ENCODE peak calls at places on chromosomes 11 and 22, in four cellular contexts. L, A, J and B are unnamed samples.

GRCh38 chr11:67504023-67504949 is 877 bp downstream of the PITPNM1 start:
- DNase-seq in L (no peak), A (peak; percentile 12), J (peak; percentile 35), B (no peak)

GRCh38 chr11:29751618-29752017 is 265.2 kb downstream of the KCNA4 start:
- DNase-seq in L (no peak), A (no peak), J (no peak), B (no peak)

GRCh38 chr11:102111011-102111786 is 952 bp downstream of the YAP1 start:
- DNase-seq in L (peak; percentile 70), A (peak; percentile 79), J (no peak), B (peak; percentile 34)

GRCh38 chr22:43310311-43310710 is 32.9 kb downstream of the SCUBE1 start:
- DNase-seq in L (no peak), A (no peak), J (no peak), B (no peak)

GRCh38 chr11:68375337-68375736 is 62.9 kb downstream of the LRP5 start:
- DNase-seq in L (no peak), A (no peak), J (no peak), B (no peak)

GRCh38 chr11:2943711-2944118 is 14.5 kb upstream of the PHLDA2 start:
- DNase-seq in L (no peak), A (no peak), J (no peak), B (no peak)

GRCh38 chr11:83493034-83493433 is 206.9 kb upstream of the CCDC90B start:
- DNase-seq in L (no peak), A (no peak), J (no peak), B (no peak)

GRCh38 chr11:99275521-99275920 is 254.8 kb downstream of the CNTN5 start:
- DNase-seq in L (peak; percentile 21), A (peak; percentile 11), J (no peak), B (no peak)

DNA sequence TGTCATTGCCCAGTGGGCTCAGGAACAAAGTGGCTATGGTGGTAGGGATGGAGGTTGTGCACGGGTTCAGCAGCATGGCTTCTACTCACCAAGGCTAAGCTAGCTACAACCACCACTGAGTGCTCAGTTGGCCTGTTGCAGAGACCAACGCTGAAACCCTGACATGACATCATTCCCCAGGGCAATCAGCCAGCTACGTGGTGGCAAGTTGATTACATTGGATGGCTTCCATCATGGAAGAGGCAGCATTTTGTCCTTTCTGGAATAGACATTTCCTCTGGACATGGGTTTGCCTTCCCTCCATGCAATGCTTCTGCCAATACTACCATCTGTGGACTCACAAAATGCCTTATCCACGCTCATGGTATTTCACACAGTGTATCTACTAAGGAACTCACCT is 634.3 kb downstream of the OPCML start:
- DNase-seq in L (no peak), A (no peak), J (no peak), B (no peak)
- H3K9me2 ChIP-seq in L (no peaks in the 10 kb centered on the region), A (no peaks in the 10 kb centered on the region), J (no peaks in the 10 kb centered on the region), B (no peaks in the 10 kb centered on the region)

GRCh38 chr22:49391436-49391835 is 436.2 kb downstream of the BRD1 start:
- DNase-seq in L (no peak), A (no peak), J (no peak), B (no peak)

GRCh38 chr22:49392247-49392646 is 435.4 kb downstream of the BRD1 start:
- DNase-seq in L (no peak), A (no peak), J (no peak), B (no peak)

GRCh38 chr22:49393526-49393925 is 434.1 kb downstream of the BRD1 start:
- DNase-seq in L (no peak), A (no peak), J (no peak), B (no peak)

GRCh38 chr22:49392841-49393510 is 434.7 kb downstream of the BRD1 start:
- DNase-seq in L (no peak), A (no peak), J (no peak), B (no peak)

DNA sequence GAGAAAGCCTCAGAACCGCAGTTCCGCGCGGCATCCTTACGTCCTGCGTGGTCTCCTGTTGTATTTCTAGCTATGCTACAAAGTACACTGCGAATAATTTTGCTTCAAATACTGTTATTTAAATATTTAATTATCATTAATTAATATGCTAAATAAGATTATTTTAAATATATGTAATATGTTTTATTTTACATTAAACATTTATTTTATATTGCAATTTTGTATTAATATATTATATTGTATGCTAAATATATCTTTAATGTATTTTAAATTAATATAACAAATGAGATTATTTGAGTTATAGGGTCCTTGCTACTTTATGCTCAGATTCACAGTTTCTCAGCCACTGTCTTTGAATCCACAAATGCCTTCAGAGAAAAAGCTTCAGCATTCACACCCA is 436.7 kb downstream of the BRD1 start:
- DNase-seq in L (no peak), A (no peak), J (no peak), B (no peak)
- H3K9me2 ChIP-seq in L (no peaks in the 10 kb centered on the region), A (no peaks in the 10 kb centered on the region), J (no peaks in the 10 kb centered on the region), B (no peaks in the 10 kb centered on the region)

DNA sequence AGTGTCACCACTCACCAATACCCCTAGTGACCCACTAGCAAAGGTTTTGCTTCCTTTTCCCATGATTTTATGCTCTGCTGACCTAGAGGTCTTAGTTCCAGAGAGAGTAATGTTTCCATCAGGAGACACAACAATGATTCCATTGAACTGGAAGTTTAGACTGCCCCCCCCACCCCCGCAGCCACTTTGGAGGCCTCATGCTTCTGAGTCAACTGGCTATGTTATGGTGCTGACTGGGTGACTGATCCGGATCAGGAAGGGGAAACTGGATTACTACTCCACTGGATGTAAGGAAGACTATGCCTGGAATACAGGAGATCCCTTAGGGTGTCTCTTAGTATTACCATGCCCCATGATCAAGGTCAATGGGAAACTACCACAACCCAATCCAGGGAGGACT is 633.6 kb downstream of the OPCML start:
- DNase-seq in L (no peak), A (no peak), J (no peak), B (no peak)
- H3K9me2 ChIP-seq in L (no peaks in the 10 kb centered on the region), A (no peaks in the 10 kb centered on the region), J (no peaks in the 10 kb centered on the region), B (no peaks in the 10 kb centered on the region)

DNA sequence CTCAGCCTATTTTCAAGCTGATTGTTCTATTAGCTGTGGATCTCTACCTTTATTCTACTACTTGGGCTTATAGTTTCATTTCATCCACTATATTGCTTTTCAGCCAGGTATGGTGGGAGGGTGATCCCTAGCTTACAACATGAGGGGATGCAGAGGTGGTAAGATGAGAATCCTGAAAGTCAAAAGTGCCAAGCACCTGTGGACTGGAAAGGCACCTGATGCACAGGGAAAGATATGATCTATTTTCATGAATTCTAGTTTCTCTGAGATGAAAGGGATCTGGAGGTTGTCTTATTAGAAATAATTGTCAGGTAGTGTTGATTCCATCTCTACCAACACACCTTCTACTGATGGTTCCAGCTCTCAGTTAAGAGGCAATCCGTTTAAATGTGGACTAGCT is 21.6 kb upstream of the IL18BP start:
- DNase-seq in L (no peak), A (no peak), J (no peak), B (no peak)
- H3K9me2 ChIP-seq in L (no peaks in the 10 kb centered on the region), A (no peaks in the 10 kb centered on the region), J (no peaks in the 10 kb centered on the region), B (no peaks in the 10 kb centered on the region)

GRCh38 chr11:31817054-31817620 is 6.0 kb upstream of the PAX6 start:
- DNase-seq in L (no peak), A (no peak), J (no peak), B (no peak)

GRCh38 chr11:31818874-31819331 is 7.8 kb upstream of the PAX6 start:
- DNase-seq in L (no peak), A (no peak), J (no peak), B (no peak)

GRCh38 chr11:31819533-31820437 is 8.7 kb upstream of the PAX6 start:
- DNase-seq in L (no peak), A (no peak), J (no peak), B (no peak)

GRCh38 chr11:31816467-31817053 is 5.4 kb upstream of the PAX6 start:
- DNase-seq in L (no peak), A (no peak), J (no peak), B (no peak)

DNA sequence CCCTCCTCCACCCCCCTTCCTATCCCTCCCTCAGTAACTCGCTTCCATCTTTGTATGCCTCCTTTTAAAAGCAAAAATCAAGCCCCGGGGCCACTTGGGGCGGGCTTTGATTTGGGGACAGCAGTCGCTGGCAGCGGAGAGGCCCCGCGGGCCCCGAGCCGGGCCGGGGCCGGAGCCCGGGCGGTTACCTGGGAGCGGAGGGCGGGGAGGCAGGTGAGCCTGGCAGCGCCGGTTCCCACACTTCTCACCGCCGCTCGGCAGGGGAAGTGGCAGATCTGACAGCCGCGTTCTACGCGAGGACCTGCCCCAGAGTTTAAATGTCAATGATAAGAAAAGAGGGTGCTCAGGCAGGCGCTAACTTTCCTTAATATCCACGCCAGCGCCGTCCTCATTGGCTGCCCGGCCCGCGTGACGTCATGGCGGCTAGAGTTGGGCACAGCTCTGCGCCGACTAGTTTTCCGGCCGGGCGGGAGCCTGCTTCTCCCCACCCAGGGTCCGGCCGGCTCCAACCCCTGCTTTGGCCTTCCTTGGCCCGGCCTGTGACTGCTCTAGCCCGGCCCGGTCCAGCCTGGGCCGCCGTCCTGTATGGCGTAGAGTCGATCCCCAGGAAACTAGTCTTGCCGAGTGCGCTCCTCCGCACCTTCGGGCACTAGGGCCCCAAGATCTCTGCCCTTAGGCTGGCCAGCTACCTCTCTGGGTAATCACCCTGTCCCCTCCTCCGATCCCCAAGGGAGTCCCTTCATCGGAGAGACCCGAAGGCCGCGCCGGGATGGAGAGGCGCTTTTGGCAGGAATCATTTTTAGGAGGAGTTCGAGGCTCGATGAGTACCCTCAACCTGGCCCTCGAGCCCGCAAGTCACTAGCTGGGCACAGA is 6.7 kb upstream of the PAX6 start:
- DNase-seq in L (no peak), A (no peak), J (no peak), B (no peak)
- H3K9me2 ChIP-seq in L (no peaks in the 10 kb centered on the region), A (no peaks in the 10 kb centered on the region), J (no peaks in the 10 kb centered on the region), B (no peaks in the 10 kb centered on the region)

GRCh38 chr11:122202161-122202950 is 86.3 kb upstream of the BLID start:
- DNase-seq in L (no peak), A (peak; percentile 85), J (no peak), B (no peak)
- H3K9me2 ChIP-seq in L (no peaks in the 10 kb centered on the region), A (no peaks in the 10 kb centered on the region), J (no peaks in the 10 kb centered on the region), B (no peaks in the 10 kb centered on the region)

GRCh38 chr11:76269661-76270322 is 63.5 kb upstream of the WNT11 start:
- DNase-seq in L (no peak), A (no peak), J (no peak), B (no peak)

GRCh38 chr11:76269247-76269646 is 62.9 kb upstream of the WNT11 start:
- DNase-seq in L (no peak), A (no peak), J (no peak), B (no peak)

GRCh38 chr11:76267563-76267962 is 61.3 kb upstream of the WNT11 start:
- DNase-seq in L (no peak), A (no peak), J (no peak), B (no peak)

GRCh38 chr11:76268498-76268897 is 62.2 kb upstream of the WNT11 start:
- DNase-seq in L (no peak), A (no peak), J (no peak), B (no peak)

GRCh38 chr11:76270387-76270786 is 64.1 kb upstream of the WNT11 start:
- DNase-seq in L (no peak), A (no peak), J (no peak), B (no peak)
- H3K9me2 ChIP-seq in L (no peaks in the 10 kb centered on the region), A (no peaks in the 10 kb centered on the region), J (no peaks in the 10 kb centered on the region), B (no peaks in the 10 kb centered on the region)

GRCh38 chr22:47443836-47444745 is 681.6 kb downstream of the TBC1D22A start:
- DNase-seq in L (no peak), A (no peak), J (no peak), B (no peak)
- H3K9me2 ChIP-seq in L (no peaks in the 10 kb centered on the region), A (no peaks in the 10 kb centered on the region), J (no peaks in the 10 kb centered on the region), B (no peaks in the 10 kb centered on the region)

GRCh38 chr11:79168530-79169110 is 272.2 kb downstream of the TENM4 start:
- DNase-seq in L (no peak), A (no peak), J (no peak), B (no peak)
- H3K9me2 ChIP-seq in L (no peaks in the 10 kb centered on the region), A (no peaks in the 10 kb centered on the region), J (no peaks in the 10 kb centered on the region), B (no peaks in the 10 kb centered on the region)